ENCODE peak calls at places on chromosomes 11 and 22, in nine cellular contexts. D, V, T, E, H, O, P, Y and X are unnamed samples.

GRCh38 chr11:59247535-59248227 is 35.0 kb upstream of the MPEG1 start:
- DNase-seq in O (peak), V (no peak), P (no peak), T (no peak), E (peak), Y (peak), D (peak), H (no peak), X (no peak)

GRCh38 chr11:35232961-35233360 is 94.0 kb downstream of the CD44 start:
- DNase-seq in Y (no peak), O (no peak), E (no peak), H (no peak), T (no peak), D (no peak), V (no peak), P (no peak), X (no peak)

GRCh38 chr11:65716774-65717405 is 3.7 kb downstream of the RNASEH2C start:
- DNase-seq in V (no peak), E (no peak), D (no peak), P (no peak), T (no peak), H (no peak), Y (no peak), O (no peak), X (no peak)

GRCh38 chr11:1543606-1544263 is 28.3 kb downstream of the DUSP8 start:
- DNase-seq in O (no peak), D (no peak), V (no peak), Y (no peak), H (no peak), E (no peak), P (no peak), T (no peak), X (no peak)

GRCh38 chr11:43467958-43468357 is 109.2 kb downstream of the TTC17 start:
- DNase-seq in O (peak), Y (peak), T (no peak), D (no peak), H (no peak), V (no peak), E (no peak), P (no peak), X (no peak)

GRCh38 chr11:60791534-60791933 is 6.4 kb downstream of the MS4A10 start:
- DNase-seq in T (no peak), D (no peak), O (no peak), H (no peak), E (no peak), V (no peak), P (no peak), Y (no peak), X (no peak)

GRCh38 chr22:21816787-21817496 is 50.5 kb downstream of the MAPK1 start:
- DNase-seq in E (no peak), D (peak), O (peak), V (no peak), H (no peak), P (no peak), Y (peak), T (no peak), X (no peak)

GRCh38 chr22:39466228-39467006 is 9.6 kb downstream of the MGAT3 start:
- DNase-seq in H (no peak), P (peak), V (no peak), E (no peak), T (no peak), D (no peak), O (no peak), Y (no peak), X (no peak)

GRCh38 chr11:32015435-32015834 is 75.4 kb upstream of the RCN1 start:
- DNase-seq in V (no peak), D (no peak), H (no peak), Y (no peak), E (no peak), T (no peak), O (no peak), P (no peak), X (no peak)

GRCh38 chr11:66326261-66327111 is 9.6 kb upstream of the CD248 start:
- DNase-seq in Y (peak), D (peak), E (peak), H (no peak), V (no peak), P (no peak), O (no peak), T (peak), X (no peak)

GRCh38 chr11:114377612-114378267 is 22.6 kb downstream of the C11orf71 start:
- DNase-seq in D (peak), H (no peak), O (peak), T (no peak), Y (peak), E (no peak), P (no peak), V (no peak), X (no peak)

GRCh38 chr11:117834068-117834810 is 9.7 kb upstream of the FXYD2 start:
- DNase-seq in V (no peak), Y (no peak), P (no peak), T (no peak), D (no peak), E (no peak), H (peak), O (no peak), X (no peak)

GRCh38 chr11:77095551-77096490 is 6.8 kb upstream of the OMP start:
- DNase-seq in H (peak), P (peak), O (no peak), T (no peak), Y (no peak), D (no peak), E (peak), V (peak), X (no peak)

GRCh38 chr11:33687733-33688479 is 12.7 kb downstream of the C11orf91 start:
- DNase-seq in Y (peak), P (no peak), O (peak), V (peak), D (peak), T (peak), E (no peak), H (no peak), X (no peak)

GRCh38 chr11:12983331-12983730 is 25.8 kb upstream of the RASSF10 start:
- DNase-seq in Y (no peak), O (no peak), V (no peak), H (no peak), E (no peak), D (no peak), T (no peak), P (no peak), X (no peak)

GRCh38 chr11:68584097-68584496 is 100.2 kb upstream of the GAL start:
- DNase-seq in O (peak), E (peak), P (no peak), H (peak), D (peak), V (peak), Y (peak), T (peak), X (no peak)

GRCh38 chr11:8252388-8252787 is 11.3 kb downstream of the LMO1 start:
- DNase-seq in V (peak), Y (no peak), T (no peak), O (no peak), H (no peak), P (peak), E (no peak), D (peak), X (peak)

GRCh38 chr11:77752518-77752917 is 68.0 kb downstream of the RSF1 start:
- DNase-seq in E (no peak), P (no peak), Y (peak), T (no peak), O (no peak), H (no peak), V (peak), D (no peak), X (no peak)

GRCh38 chr11:111324277-111324720 is 26.0 kb downstream of the POU2AF3 start:
- DNase-seq in D (peak), E (no peak), P (no peak), O (peak), Y (peak), T (no peak), H (no peak), V (no peak), X (no peak)

GRCh38 chr11:113189909-113190667 is 124.3 kb upstream of the TTC12 start:
- DNase-seq in O (peak), H (no peak), D (peak), P (no peak), E (peak), T (no peak), Y (peak), V (no peak), X (no peak)

GRCh38 chr22:23223566-23224317 is 43.4 kb downstream of the BCR start:
- DNase-seq in E (no peak), O (no peak), T (no peak), D (no peak), P (no peak), Y (no peak), V (no peak), H (no peak), X (no peak)

GRCh38 chr11:79447039-79447438 is 6.2 kb upstream of the TENM4 start:
- DNase-seq in E (no peak), O (no peak), T (no peak), Y (no peak), V (no peak), P (no peak), D (no peak), H (no peak), X (no peak)

GRCh38 chr22:24169439-24170058 is 11.7 kb upstream of the SUSD2 start:
- DNase-seq in V (no peak), Y (no peak), T (no peak), D (no peak), H (no peak), P (no peak), E (no peak), O (no peak), X (no peak)

GRCh38 chr11:78327945-78328344 is 89.7 kb downstream of the GAB2 start:
- DNase-seq in D (no peak), H (no peak), T (no peak), V (no peak), Y (no peak), P (no peak), E (no peak), O (no peak), X (no peak)

GRCh38 chr22:46827781-46828180 is 65.3 kb downstream of the TBC1D22A start:
- DNase-seq in V (no peak), T (no peak), Y (no peak), H (no peak), P (no peak), E (no peak), O (no peak), D (no peak), X (no peak)

GRCh38 chr11:8671242-8671641 is 11.2 kb downstream of the TRIM66 start:
- DNase-seq in T (peak), O (peak), E (peak), V (peak), P (no peak), Y (peak), H (no peak), D (peak), X (no peak)

GRCh38 chr22:48171294-48171693 is 1408.8 kb downstream of the TBC1D22A start:
- DNase-seq in H (no peak), E (no peak), P (no peak), Y (no peak), O (no peak), D (no peak), T (peak), V (no peak), X (no peak)

GRCh38 chr22:38212442-38212841 is 10.6 kb downstream of the MAFF start:
- DNase-seq in H (no peak), D (no peak), O (no peak), V (no peak), T (no peak), Y (no peak), P (no peak), E (no peak), X (no peak)

GRCh38 chr11:111128471-111128870 is 117.1 kb upstream of the POU2AF2 start:
- DNase-seq in P (no peak), E (no peak), V (no peak), O (no peak), D (no peak), T (no peak), H (no peak), Y (no peak), X (no peak)

GRCh38 chr11:59158206-59159068 is 13.5 kb upstream of the DTX4 start:
- DNase-seq in O (peak), H (peak), Y (peak), E (no peak), T (peak), V (no peak), D (peak), P (no peak), X (no peak)

GRCh38 chr11:99020324-99021225 is at the start of gene CNTN5:
- DNase-seq in V (no peak), P (peak), O (peak), Y (peak), E (peak), H (no peak), D (peak), T (peak), X (peak)
- TF ChIP-seq CTCF in V (no peak), P (no peak), O (no peak), Y (no peak), E (no peak), H (no peak), D (peak), T (no peak), X (peak)

DNA sequence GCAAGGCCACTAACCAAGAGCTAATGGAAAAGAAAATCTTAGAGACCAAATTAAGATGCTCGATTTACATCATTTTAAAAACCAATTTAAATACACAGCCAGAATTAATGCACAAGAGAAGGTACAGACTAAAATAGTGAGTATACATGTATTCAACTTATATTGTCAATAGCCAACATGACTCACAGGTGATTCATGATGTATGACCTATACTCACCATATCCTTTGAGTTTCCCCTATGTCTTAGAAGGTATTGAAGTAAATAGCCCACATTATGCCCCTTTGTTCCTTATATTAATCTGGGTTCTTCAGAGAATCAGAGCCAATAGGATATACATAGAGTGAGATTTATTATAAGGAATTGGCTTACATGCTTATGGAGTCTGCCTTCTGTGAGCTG is 97.5 kb upstream of the ANO3 start:
- DNase-seq in E (no peak), H (no peak), P (no peak), O (no peak), T (no peak), D (peak), Y (no peak), V (no peak), X (no peak)
- TF ChIP-seq CTCF in E (no peak), H (no peak), P (no peak), O (no peak), T (no peak), D (no peak), Y (no peak), V (no peak), X (no peak)

DNA sequence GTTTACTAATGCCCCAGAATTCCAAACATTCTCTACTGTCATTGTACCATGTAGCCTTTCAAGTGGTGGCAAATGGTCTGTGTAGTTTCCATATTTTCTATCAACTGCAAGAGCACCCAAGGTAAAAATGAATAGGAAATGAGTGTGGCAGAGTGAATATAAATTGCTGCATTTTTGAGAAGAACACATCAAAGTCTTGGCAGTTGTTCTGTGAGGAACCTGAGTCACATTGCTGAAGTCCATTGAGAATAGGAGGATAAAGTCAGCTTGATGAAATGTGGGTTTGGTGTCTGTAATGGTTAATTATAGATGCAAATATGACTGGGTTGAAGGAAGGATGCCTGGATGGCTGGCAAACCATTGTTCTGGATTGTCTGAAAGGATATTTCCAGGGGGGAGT is 193.7 kb downstream of the AASDHPPT start:
- DNase-seq in P (no peak), Y (no peak), V (no peak), E (no peak), T (no peak), D (no peak), O (no peak), H (no peak), X (no peak)
- TF ChIP-seq CTCF in P (no peak), Y (no peak), V (no peak), E (no peak), T (no peak), D (no peak), O (no peak), H (no peak), X (no peak)

GRCh38 chr22:26527167-26527566 is 14.9 kb upstream of the TFIP11 start:
- DNase-seq in E (no peak), D (no peak), T (no peak), H (no peak), P (no peak), O (no peak), V (no peak), Y (no peak), X (no peak)
- TF ChIP-seq CTCF in E (no peak), D (no peak), T (no peak), H (no peak), P (no peak), O (no peak), V (no peak), Y (no peak), X (no peak)

GRCh38 chr22:26642465-26643367 is 14.7 kb upstream of the MIAT start:
- DNase-seq in H (peak), V (no peak), P (no peak), E (no peak), T (no peak), D (no peak), Y (no peak), O (no peak), X (no peak)
- TF ChIP-seq CTCF in H (no peak), V (no peak), P (no peak), E (no peak), T (no peak), D (no peak), Y (no peak), O (no peak), X (peak)

GRCh38 chr11:64661622-64662021 is 61.4 kb downstream of the NRXN2 start:
- DNase-seq in E (no peak), O (no peak), Y (no peak), P (no peak), T (no peak), H (no peak), V (no peak), D (no peak), X (no peak)
- TF ChIP-seq CTCF in E (no peak), O (no peak), Y (no peak), P (no peak), T (no peak), H (no peak), V (no peak), D (no peak), X (no peak)

DNA sequence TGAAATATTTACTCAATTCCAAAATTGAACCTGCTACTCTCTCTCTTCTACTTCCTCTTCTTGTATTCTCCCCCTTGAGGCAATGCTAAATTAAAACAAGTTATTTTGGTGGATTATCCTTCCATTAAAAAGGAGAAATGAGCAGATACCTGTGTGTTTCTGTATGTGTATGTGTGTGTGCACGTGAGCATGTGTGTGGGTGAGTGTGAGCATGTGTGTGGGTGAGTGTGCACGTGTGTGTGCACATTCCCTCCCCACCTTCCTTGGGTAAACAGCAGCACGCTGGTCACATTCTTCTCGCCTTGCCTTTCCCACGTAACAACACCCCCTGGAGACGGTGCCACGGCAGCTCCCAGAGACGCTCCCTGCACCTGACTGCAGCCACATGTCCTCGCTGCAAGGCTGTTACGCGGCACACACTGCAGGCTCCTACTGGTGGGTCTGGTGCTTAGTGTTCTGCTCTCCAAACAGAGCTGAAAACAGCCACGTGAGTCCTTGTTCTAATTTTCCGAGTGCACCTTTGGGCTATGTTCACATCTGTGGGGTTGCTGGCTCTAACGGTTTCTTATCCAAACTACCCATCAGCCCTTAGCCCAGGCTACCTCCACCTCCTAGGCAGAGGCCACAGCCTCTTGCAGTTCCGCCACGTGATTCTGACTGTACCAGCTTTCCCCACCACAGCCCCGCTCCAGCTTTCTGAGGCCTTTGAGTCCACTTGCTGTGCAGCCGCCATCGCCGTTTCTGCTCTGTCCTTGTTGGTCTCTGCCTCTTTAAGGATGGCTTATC is 123.3 kb downstream of the CTTN start:
- DNase-seq in E (no peak), P (peak), O (no peak), H (no peak), Y (no peak), T (no peak), V (peak), D (no peak), X (no peak)
- TF ChIP-seq CTCF in E (no peak), P (no peak), O (no peak), H (no peak), Y (no peak), T (no peak), V (no peak), D (no peak), X (no peak)

DNA sequence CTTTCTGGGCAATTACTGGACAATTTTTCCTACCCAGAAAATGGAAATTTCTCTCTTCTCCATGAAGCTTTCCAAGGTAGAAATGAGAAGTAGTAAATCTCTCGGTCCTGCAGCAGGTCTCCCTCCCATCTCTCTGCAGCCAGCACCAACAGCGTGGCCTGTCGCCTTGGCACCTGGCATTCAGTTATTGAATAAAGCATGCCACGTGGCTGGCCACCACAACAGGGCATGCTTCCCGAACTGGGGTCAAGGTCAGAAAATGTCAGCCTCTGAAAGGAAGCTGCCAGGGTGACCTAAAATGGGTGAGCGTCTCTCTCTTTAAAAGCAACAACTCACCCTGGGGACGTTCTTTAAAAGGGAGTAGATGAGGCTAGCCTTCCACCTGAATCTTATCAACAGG is 14.0 kb downstream of the CACNG2 start:
- DNase-seq in H (no peak), Y (no peak), D (no peak), P (no peak), E (no peak), T (no peak), V (no peak), O (no peak), X (no peak)
- TF ChIP-seq CTCF in H (no peak), Y (no peak), D (no peak), P (no peak), E (no peak), T (no peak), V (no peak), O (no peak), X (no peak)

DNA sequence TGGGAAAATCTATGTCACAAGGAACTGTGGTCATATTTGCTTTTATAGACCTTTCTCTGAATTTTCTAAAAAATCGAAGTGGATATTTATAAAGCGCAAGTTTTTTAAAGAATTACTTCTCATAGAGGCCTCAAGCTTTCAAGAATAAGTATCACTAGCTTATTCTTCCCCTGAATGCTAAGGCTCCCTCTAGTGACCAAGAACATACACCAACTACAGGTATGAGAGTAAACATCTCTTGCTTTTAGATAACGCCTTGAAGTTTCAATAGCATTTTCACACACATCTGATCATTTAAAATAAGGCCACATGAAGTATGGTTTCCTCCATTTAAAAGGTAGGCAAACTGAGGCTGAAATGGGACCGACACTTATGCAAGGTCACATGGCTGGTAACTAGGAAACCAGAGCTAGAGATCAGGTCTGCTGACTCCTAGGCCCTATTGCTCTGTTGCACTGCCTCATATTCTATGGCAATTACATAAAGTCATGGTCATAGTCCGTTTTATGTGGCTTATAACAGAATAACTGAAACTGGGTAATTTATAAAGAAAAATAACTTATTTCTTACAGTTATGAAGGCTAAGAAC is 66.5 kb downstream of the CCDC34 start:
- DNase-seq in T (no peak), E (no peak), D (peak), H (no peak), Y (peak), V (no peak), P (no peak), O (peak), X (no peak)
- TF ChIP-seq CTCF in T (peak), E (peak), D (peak), H (no peak), Y (peak), V (peak), P (peak), O (peak), X (peak)